ENCODE peak calls at places on chromosomes 4 and X, in five cellular contexts. D is cardiac fibroblast, U is GM23248, R is T47D, A is substantia nigra. S is an unnamed sample.

GRCh38 chr4:18422685-18423084 is 401.1 kb upstream of the LCORL start:
- DNase-seq in A (no peak), R (no peak), U (no peak), D (no peak), S (no peak)

GRCh38 chrX:107935664-107936433 is 46.3 kb downstream of the TEX13B start:
- DNase-seq in D (peak), R (no peak), A (no peak), U (peak), S (no peak)

GRCh38 chr4:26410385-26411293 is 79.6 kb downstream of the CCKAR start:
- DNase-seq in U (peak), A (peak), R (peak), D (peak), S (no peak)

GRCh38 chr4:148926861-148927260 is 484.6 kb upstream of the NR3C2 start:
- DNase-seq in D (peak), R (no peak), A (no peak), U (peak), S (no peak)

GRCh38 chr4:77035153-77035552 is 40.6 kb downstream of the CCNI start:
- DNase-seq in D (no peak), A (no peak), U (no peak), R (no peak), S (no peak)

GRCh38 chr4:147096667-147097604 is 151.3 kb upstream of the TTC29 start:
- DNase-seq in A (no peak), D (peak), U (peak), R (peak), S (no peak)

GRCh38 chrX:38870386-38870895 is 69.2 kb downstream of the MID1IP1 start:
- DNase-seq in R (peak), U (no peak), A (no peak), D (no peak), S (no peak)

GRCh38 chrX:337331-337831 is 18.8 kb upstream of the GTPBP6 start:
- DNase-seq in U (no peak), R (no peak), A (no peak), D (no peak), S (no peak)

GRCh38 chr4:164177186-164177585 is 576.7 kb upstream of the SMIM31 start:
- DNase-seq in A (no peak), U (no peak), R (no peak), D (no peak), S (no peak)

GRCh38 chr4:154329939-154330338 is 161.7 kb downstream of the DCHS2 start:
- DNase-seq in D (peak), A (no peak), U (peak), R (no peak), S (no peak)

GRCh38 chr4:104938624-104939023 is 208.1 kb upstream of the TET2 start:
- DNase-seq in R (no peak), D (no peak), U (no peak), A (no peak), S (no peak)

GRCh38 chrX:10574663-10575062 is 45.7 kb downstream of the MID1 start:
- DNase-seq in D (peak), U (peak), R (no peak), A (no peak), S (no peak)

GRCh38 chr4:123083612-123084011 is 161.2 kb upstream of the NUDT6 start:
- DNase-seq in R (no peak), A (no peak), U (no peak), D (no peak), S (no peak)

GRCh38 chrX:31832263-31832662 is 760.4 kb upstream of the FTHL17 start:
- DNase-seq in A (no peak), U (no peak), D (peak), R (no peak), S (no peak)

GRCh38 chr4:181213562-181213961 is 1029.6 kb upstream of the TENM3 start:
- DNase-seq in U (no peak), R (no peak), A (no peak), D (no peak), S (no peak)

GRCh38 chr4:10321931-10322330 is 135.3 kb downstream of the ZNF518B start:
- DNase-seq in D (no peak), R (no peak), U (no peak), A (no peak), S (no peak)

GRCh38 chr4:112029642-112030235 is 115.5 kb upstream of the FAM241A start:
- DNase-seq in U (peak), A (no peak), R (no peak), D (no peak), S (no peak)

GRCh38 chr4:169179609-169180526 is 90.9 kb downstream of the SH3RF1 start:
- DNase-seq in U (peak), D (peak), R (peak), A (no peak), S (no peak)

GRCh38 chr4:37847311-37847710 is 20.8 kb downstream of the PGM2 start:
- DNase-seq in D (no peak), R (no peak), A (no peak), U (no peak), S (no peak)

GRCh38 chr4:187235456-187236170 is 512.0 kb upstream of the FAT1 start:
- DNase-seq in R (peak), U (no peak), A (no peak), D (no peak), S (no peak)

GRCh38 chrX:48703642-48704481 is 7.3 kb downstream of the SUV39H1 start:
- DNase-seq in R (peak), A (no peak), D (peak), U (peak), S (no peak)

GRCh38 chr4:168666531-168666930 is 169.7 kb downstream of the PALLD start:
- DNase-seq in D (peak), A (no peak), U (peak), R (no peak), S (no peak)

GRCh38 chr4:99615210-99615834 is 40.7 kb downstream of the MTTP start:
- DNase-seq in R (peak), D (no peak), U (no peak), A (no peak), S (no peak)

GRCh38 chr4:61740950-61741638 is 541.0 kb downstream of the ADGRL3 start:
- DNase-seq in D (peak), R (peak), U (no peak), A (peak), S (no peak)

GRCh38 chrX:78384486-78384885 is 57.1 kb upstream of the CYSLTR1 start:
- DNase-seq in U (no peak), R (no peak), A (no peak), D (no peak), S (no peak)

GRCh38 chr4:54073481-54073880 is 9.1 kb upstream of the CHIC2 start:
- DNase-seq in D (peak), A (no peak), R (no peak), U (peak), S (no peak)

GRCh38 chrX:65668362-65669310 is 1.2 kb downstream of the MSN start:
- DNase-seq in A (peak), D (peak), R (no peak), U (peak), S (no peak)

GRCh38 chr4:98939892-98940298 is 11.0 kb upstream of the EIF4E start:
- DNase-seq in U (peak), A (no peak), R (peak), D (peak), S (no peak)

GRCh38 chrX:132802033-132802432 is 156.4 kb downstream of the HS6ST2 start:
- DNase-seq in A (no peak), R (no peak), D (no peak), U (no peak), S (no peak)

GRCh38 chr4:152102184-152103000 is 341.6 kb upstream of the GATB start:
- DNase-seq in R (no peak), U (peak), D (peak), A (no peak), S (peak)

GRCh38 chrX:13699183-13699826 is 10.4 kb downstream of the RAB9A start:
- DNase-seq in U (peak), D (peak), A (no peak), R (no peak), S (no peak)

GRCh38 chr4:174318829-174319764 is 35.4 kb downstream of the CEP44 start:
- DNase-seq in R (peak), U (peak), A (no peak), D (peak), S (no peak)

GRCh38 chr4:175246941-175247340 is 328.8 kb downstream of the ADAM29 start:
- DNase-seq in D (peak), U (no peak), R (no peak), A (no peak), S (no peak)

GRCh38 chrX:25648790-25649189 is 489.4 kb upstream of the MAGEB18 start:
- DNase-seq in D (no peak), A (no peak), R (no peak), U (no peak), S (no peak)

GRCh38 chr4:91471280-91471679 is 832.5 kb upstream of the GRID2 start:
- DNase-seq in D (no peak), A (no peak), U (no peak), R (peak), S (no peak)

GRCh38 chr4:86939123-86939522 is 4.3 kb downstream of the AFF1 start:
- DNase-seq in R (peak), D (no peak), U (peak), A (no peak), S (no peak)

GRCh38 chr4:183576701-183577100 is 71.8 kb downstream of the ING2 start:
- DNase-seq in R (no peak), U (peak), A (no peak), D (no peak), S (no peak)

S was measured in 8988T.